ENCODE peak calls at places on chromosomes 12 and 14, in seven cellular contexts. N is neural progenitor cell, D is mammary epithelial cell, V is HCT116, C is PC-9, O is fibroblast of lung, W is hepatocyte. A is an unnamed sample.

GRCh38 chr14:63277784-63278183 is 41.0 kb downstream of the GPHB5 start:
- DNase-seq in N (no peak), D (no peak), V (no peak), C (no peak), O (peak), W (no peak), A (no peak)

GRCh38 chr14:30607156-30607780 is 14.9 kb upstream of the SCFD1 start:
- DNase-seq in N (no peak), D (no peak), V (no peak), C (no peak), O (peak), W (no peak), A (no peak)

GRCh38 chr12:64998327-64999156 is 122.6 kb downstream of the WIF1 start:
- DNase-seq in N (no peak), D (peak), V (no peak), C (no peak), O (no peak), W (peak), A (no peak)

GRCh38 chr12:46005151-46005797 is 14.9 kb upstream of the SCAF11 start:
- DNase-seq in N (no peak), D (no peak), V (no peak), C (no peak), O (no peak), W (no peak), A (peak)

GRCh38 chr12:77493769-77494168 is 336.9 kb upstream of the NAV3 start:
- DNase-seq in N (no peak), D (no peak), V (no peak), C (no peak), O (peak), W (no peak), A (peak)

GRCh38 chr12:67161322-67161918 is 107.7 kb upstream of the CAND1 start:
- DNase-seq in N (peak), D (peak), V (no peak), C (no peak), O (peak), W (peak), A (no peak)

GRCh38 chr14:57755018-57755521 is 110.8 kb downstream of the SLC35F4 start:
- DNase-seq in N (no peak), D (no peak), V (no peak), C (no peak), O (no peak), W (no peak), A (no peak)

GRCh38 chr14:89428556-89429196 is 11.6 kb upstream of the FOXN3 start:
- DNase-seq in N (peak), D (peak), V (no peak), C (no peak), O (peak), W (no peak), A (no peak)

GRCh38 chr14:65101631-65102440 is 481 bp downstream of the MAX start:
- DNase-seq in N (peak), D (peak), V (no peak), C (no peak), O (no peak), W (peak), A (no peak)

GRCh38 chr12:85076688-85077430 is 40.7 kb downstream of the LRRIQ1 start:
- DNase-seq in N (peak), D (peak), V (peak), C (peak), O (peak), W (peak), A (peak)

GRCh38 chr12:10618338-10618987 is 5.1 kb upstream of the MAGOHB start:
- DNase-seq in N (no peak), D (peak), V (peak), C (peak), O (peak), W (no peak), A (peak)

GRCh38 chr14:99604766-99605298 is 825 bp upstream of the CCDC85C start:
- DNase-seq in N (peak), D (peak), V (no peak), C (no peak), O (peak), W (peak), A (peak)

GRCh38 chr12:126434412-126434811 is 1369.2 kb downstream of the AACS start:
- DNase-seq in N (peak), D (no peak), V (no peak), C (no peak), O (no peak), W (no peak), A (no peak)

GRCh38 chr12:130849561-130850417 is 10.7 kb upstream of the STX2 start:
- DNase-seq in N (no peak), D (peak), V (no peak), C (peak), O (no peak), W (peak), A (no peak)

GRCh38 chr12:68565391-68565903 is 45.3 kb upstream of the RAP1B start:
- DNase-seq in N (no peak), D (peak), V (no peak), C (peak), O (peak), W (peak), A (peak)

GRCh38 chr14:33986804-33987203 is 35.9 kb upstream of the EGLN3 start:
- DNase-seq in N (no peak), D (peak), V (peak), C (peak), O (peak), W (peak), A (no peak)

GRCh38 chr12:118571730-118572129 is 195.4 kb downstream of the SUDS3 start:
- DNase-seq in N (no peak), D (no peak), V (no peak), C (no peak), O (no peak), W (no peak), A (no peak)

GRCh38 chr12:120847392-120848157 is 56.6 kb downstream of the SPPL3 start:
- DNase-seq in N (no peak), D (no peak), V (peak), C (no peak), O (no peak), W (no peak), A (no peak)

GRCh38 chr12:32106153-32106516 is 512 bp upstream of the BICD1 start:
- DNase-seq in N (no peak), D (no peak), V (no peak), C (no peak), O (no peak), W (no peak), A (no peak)
- H2AFZ ChIP-seq in N (peak), D (peak), V (peak), C (peak), O (peak), W (peak), A (peak)

GRCh38 chr12:104340917-104341611 is 37.5 kb downstream of the EID3 start:
- DNase-seq in N (no peak), D (no peak), V (no peak), C (no peak), O (no peak), W (no peak), A (no peak)
- H3K4me2 ChIP-seq in N (no peak), D (no peak), V (no peak), C (peak), O (no peak), W (no peak), A (no peak)

GRCh38 chr14:79062226-79062625 is 892.1 kb downstream of the NRXN3 start:
- DNase-seq in N (peak), D (no peak), V (no peak), C (no peak), O (no peak), W (no peak), A (no peak)
- H2AFZ ChIP-seq in N (no peak), D (no peak), V (no peak), C (no peak), O (no peak), W (no peak), A (no peak)

GRCh38 chr12:12191008-12191407 is 75.8 kb downstream of the LRP6 start:
- DNase-seq in N (no peak), D (no peak), V (no peak), C (no peak), O (peak), W (no peak), A (no peak)
- H3K4me2 ChIP-seq in N (no peak), D (no peak), V (no peak), C (no peak), O (no peak), W (no peak), A (no peak)

GRCh38 chr14:53458368-53458814 is 305.3 kb upstream of the DDHD1 start:
- DNase-seq in N (peak), D (peak), V (peak), C (peak), O (peak), W (no peak), A (no peak)
- H2AFZ ChIP-seq in N (no peak), D (peak), V (no peak), C (no peak), O (no peak), W (no peak), A (no peak)

GRCh38 chr12:51424662-51425539 is at the start of gene SLC4A8:
- DNase-seq in N (peak), D (peak), V (peak), C (no peak), O (peak), W (peak), A (peak)

GRCh38 chr12:51428256-51428655 is 3.6 kb downstream of the SLC4A8 start:
- DNase-seq in N (no peak), D (no peak), V (no peak), C (no peak), O (no peak), W (no peak), A (no peak)

GRCh38 chr12:51421266-51421884 is 3.3 kb upstream of the SLC4A8 start:
- DNase-seq in N (peak), D (peak), V (peak), C (peak), O (peak), W (peak), A (peak)

GRCh38 chr12:51419473-51420228 is 5.0 kb upstream of the SLC4A8 start:
- DNase-seq in N (peak), D (no peak), V (no peak), C (no peak), O (peak), W (no peak), A (peak)

GRCh38 chr12:51424094-51424661 is 453 bp upstream of the SLC4A8 start:
- DNase-seq in N (no peak), D (no peak), V (no peak), C (no peak), O (peak), W (no peak), A (no peak)
- H3K4me2 ChIP-seq in N (peak), D (peak), V (peak), C (peak), O (peak), W (peak), A (peak)

GRCh38 chr12:111812881-111813741 is 28.9 kb upstream of the MAPKAPK5 start:
- DNase-seq in N (peak), D (peak), V (peak), C (peak), O (peak), W (peak), A (peak)
- H2AFZ ChIP-seq in N (no peak), D (no peak), V (peak), C (no peak), O (no peak), W (no peak), A (no peak)

A was measured in osteoblast.